ENCODE peak calls at places on chromosomes 13 and 19, in seven cellular contexts. One of them, this sample, is unnamed.

GRCh38 chr13:29521336-29521735 is 74.2 kb downstream of the SLC7A1 start:
- DNase-seq in AG04450: no peak
- DNase-seq in spleen: peak; percentile 49
- DNase-seq in cardiac muscle cell: no peak
- DNase-seq in upper lobe of right lung: no peak
- DNase-seq in body of pancreas: no peak
- DNase-seq in A549: no peak
- DNase-seq in this sample: no peak

GRCh38 chr13:48068952-48069351 is 26.0 kb downstream of the MED4 start:
- DNase-seq in body of pancreas: no peak
- DNase-seq in cardiac muscle cell: no peak
- DNase-seq in upper lobe of right lung: no peak
- DNase-seq in A549: no peak
- DNase-seq in spleen: no peak
- DNase-seq in AG04450: no peak
- DNase-seq in this sample: no peak

GRCh38 chr19:47190167-47190727 is 40.8 kb downstream of the BBC3 start:
- DNase-seq in AG04450: no peak
- DNase-seq in upper lobe of right lung: peak; percentile 90
- DNase-seq in A549: peak; percentile 92
- DNase-seq in spleen: no peak
- DNase-seq in body of pancreas: peak; percentile 77
- DNase-seq in cardiac muscle cell: peak; percentile 89
- DNase-seq in this sample: peak; percentile 29

GRCh38 chr13:106433066-106433465 is 102.4 kb downstream of the EFNB2 start:
- DNase-seq in upper lobe of right lung: no peak
- DNase-seq in A549: peak; percentile 4
- DNase-seq in cardiac muscle cell: no peak
- DNase-seq in spleen: no peak
- DNase-seq in AG04450: no peak
- DNase-seq in body of pancreas: no peak
- DNase-seq in this sample: no peak

GRCh38 chr19:45968626-45969025 is 5.0 kb downstream of the NOVA2 start:
- DNase-seq in AG04450: no peak
- DNase-seq in body of pancreas: no peak
- DNase-seq in A549: no peak
- DNase-seq in upper lobe of right lung: no peak
- DNase-seq in spleen: no peak
- DNase-seq in cardiac muscle cell: no peak
- DNase-seq in this sample: no peak

GRCh38 chr13:21322988-21323387 is 136.1 kb downstream of the ZDHHC20 start:
- DNase-seq in body of pancreas: no peak
- DNase-seq in spleen: no peak
- DNase-seq in A549: no peak
- DNase-seq in AG04450: no peak
- DNase-seq in upper lobe of right lung: no peak
- DNase-seq in cardiac muscle cell: no peak
- DNase-seq in this sample: no peak

GRCh38 chr19:21604941-21605548 is 99.6 kb downstream of the ZNF429 start:
- DNase-seq in cardiac muscle cell: peak; percentile 30
- DNase-seq in A549: no peak
- DNase-seq in spleen: no peak
- DNase-seq in upper lobe of right lung: no peak
- DNase-seq in AG04450: no peak
- DNase-seq in body of pancreas: peak; percentile 67
- DNase-seq in this sample: no peak

GRCh38 chr13:24269803-24270202 is 39.6 kb upstream of the C1QTNF9 start:
- DNase-seq in A549: no peak
- DNase-seq in AG04450: no peak
- DNase-seq in cardiac muscle cell: peak; percentile 7
- DNase-seq in spleen: no peak
- DNase-seq in body of pancreas: no peak
- DNase-seq in upper lobe of right lung: no peak
- DNase-seq in this sample: no peak

GRCh38 chr13:31476266-31476665 is 263.1 kb upstream of the RXFP2 start:
- DNase-seq in body of pancreas: peak; percentile 16
- DNase-seq in spleen: no peak
- DNase-seq in A549: no peak
- DNase-seq in cardiac muscle cell: peak; percentile 97
- DNase-seq in upper lobe of right lung: no peak
- DNase-seq in AG04450: peak; percentile 48
- DNase-seq in this sample: no peak

GRCh38 chr19:46303702-46304397 is 7.0 kb downstream of the HIF3A start:
- DNase-seq in AG04450: no peak
- DNase-seq in spleen: peak; percentile 75
- DNase-seq in upper lobe of right lung: peak; percentile 92
- DNase-seq in A549: peak; percentile 57
- DNase-seq in cardiac muscle cell: peak; percentile 65
- DNase-seq in body of pancreas: peak; percentile 86
- DNase-seq in this sample: peak; percentile 3

GRCh38 chr13:113638173-113638746 is 19.7 kb downstream of the ATP4B start:
- DNase-seq in body of pancreas: peak; percentile 0
- DNase-seq in upper lobe of right lung: no peak
- DNase-seq in A549: no peak
- DNase-seq in AG04450: no peak
- DNase-seq in cardiac muscle cell: no peak
- DNase-seq in spleen: no peak
- DNase-seq in this sample: no peak

GRCh38 chr19:32976223-32976805 is 4.3 kb downstream of the FAAP24 start:
- DNase-seq in cardiac muscle cell: peak; percentile 80
- DNase-seq in spleen: peak; percentile 82
- DNase-seq in AG04450: no peak
- DNase-seq in A549: peak; percentile 89
- DNase-seq in upper lobe of right lung: peak; percentile 81
- DNase-seq in body of pancreas: peak; percentile 84
- DNase-seq in this sample: peak; percentile 23

GRCh38 chr13:22447132-22447886 is 733.5 kb upstream of the SGCG start:
- DNase-seq in A549: no peak
- DNase-seq in upper lobe of right lung: no peak
- DNase-seq in cardiac muscle cell: no peak
- DNase-seq in AG04450: no peak
- DNase-seq in spleen: no peak
- DNase-seq in body of pancreas: no peak
- DNase-seq in this sample: no peak

GRCh38 chr19:1045247-1045603 is 5.3 kb downstream of the ABCA7 start:
- DNase-seq in upper lobe of right lung: no peak
- DNase-seq in AG04450: no peak
- DNase-seq in spleen: no peak
- DNase-seq in body of pancreas: peak; percentile 50
- DNase-seq in A549: peak; percentile 91
- DNase-seq in cardiac muscle cell: no peak
- DNase-seq in this sample: peak; percentile 63

GRCh38 chr19:37931941-37932655 is 25.1 kb downstream of the SIPA1L3 start:
- DNase-seq in AG04450: peak; percentile 38
- DNase-seq in cardiac muscle cell: peak; percentile 63
- DNase-seq in A549: peak; percentile 96
- DNase-seq in body of pancreas: peak; percentile 92
- DNase-seq in spleen: peak; percentile 87
- DNase-seq in upper lobe of right lung: peak; percentile 94
- DNase-seq in this sample: no peak

GRCh38 chr19:43476606-43477005 is 11.2 kb upstream of the LYPD3 start:
- DNase-seq in body of pancreas: no peak
- DNase-seq in spleen: no peak
- DNase-seq in cardiac muscle cell: peak; percentile 84
- DNase-seq in AG04450: peak; percentile 74
- DNase-seq in A549: no peak
- DNase-seq in upper lobe of right lung: no peak
- DNase-seq in this sample: no peak

GRCh38 chr13:110447801-110448200 is 113.7 kb downstream of the RAB20 start:
- DNase-seq in A549: no peak
- DNase-seq in body of pancreas: no peak
- DNase-seq in spleen: no peak
- DNase-seq in AG04450: no peak
- DNase-seq in cardiac muscle cell: no peak
- DNase-seq in upper lobe of right lung: no peak
- DNase-seq in this sample: no peak

GRCh38 chr19:49588370-49589122 is 2.4 kb upstream of the PRR12 start:
- DNase-seq in cardiac muscle cell: no peak
- DNase-seq in AG04450: no peak
- DNase-seq in A549: no peak
- DNase-seq in upper lobe of right lung: no peak
- DNase-seq in body of pancreas: no peak
- DNase-seq in spleen: peak; percentile 81
- DNase-seq in this sample: no peak

GRCh38 chr13:102452831-102453230 is 51.0 kb upstream of the FGF14 start:
- DNase-seq in A549: no peak
- DNase-seq in spleen: no peak
- DNase-seq in upper lobe of right lung: no peak
- DNase-seq in AG04450: no peak
- DNase-seq in cardiac muscle cell: no peak
- DNase-seq in body of pancreas: no peak
- DNase-seq in this sample: no peak

GRCh38 chr19:18789883-18790565 is 1.1 kb downstream of the COMP start:
- DNase-seq in spleen: peak; percentile 74
- DNase-seq in upper lobe of right lung: no peak
- DNase-seq in body of pancreas: peak; percentile 41
- DNase-seq in A549: no peak
- DNase-seq in cardiac muscle cell: peak; percentile 40
- DNase-seq in AG04450: no peak
- DNase-seq in this sample: no peak

GRCh38 chr13:76885203-76886004 is 801 bp downstream of the KCTD12 start:
- DNase-seq in spleen: peak; percentile 94
- DNase-seq in A549: peak; percentile 66
- DNase-seq in upper lobe of right lung: peak; percentile 88
- DNase-seq in cardiac muscle cell: peak; percentile 80
- DNase-seq in AG04450: no peak
- DNase-seq in body of pancreas: peak; percentile 71
- DNase-seq in this sample: peak; percentile 21

DNA sequence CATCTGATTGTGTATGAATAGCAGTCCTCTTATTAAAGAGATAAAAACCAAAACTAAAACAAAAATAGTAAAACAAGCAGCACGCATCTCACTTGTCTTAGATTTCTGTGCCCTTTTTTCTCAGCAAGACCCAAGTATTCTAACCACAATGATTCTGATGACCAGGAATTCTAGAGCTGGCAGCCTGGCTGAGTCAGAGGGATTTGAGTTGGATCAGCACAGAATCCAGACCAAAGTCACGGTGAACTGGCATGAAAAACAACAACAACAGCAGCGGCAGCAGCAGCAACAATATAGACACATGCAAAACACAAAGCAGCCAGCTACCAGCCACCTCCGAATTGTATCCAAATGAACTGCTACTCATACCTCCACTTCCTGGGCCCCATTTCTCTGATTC is 360.5 kb downstream of the KCNRG start:
- DNase-seq in AG04450: no peak
- DNase-seq in A549: no peak
- DNase-seq in spleen: no peak
- DNase-seq in cardiac muscle cell: peak; percentile 44
- DNase-seq in upper lobe of right lung: no peak
- DNase-seq in body of pancreas: no peak
- DNase-seq in this sample: no peak
- H3K27ac ChIP-seq in AG04450: no peak overlapping the region
- H3K27ac ChIP-seq in A549: no peak overlapping the region
- H3K27ac ChIP-seq in spleen: no peak overlapping the region
- H3K27ac ChIP-seq in cardiac muscle cell: no peak overlapping the region
- H3K27ac ChIP-seq in upper lobe of right lung: no peak overlapping the region
- H3K27ac ChIP-seq in body of pancreas: no peak overlapping the region
- H3K27ac ChIP-seq in this sample: no peak overlapping the region

DNA sequence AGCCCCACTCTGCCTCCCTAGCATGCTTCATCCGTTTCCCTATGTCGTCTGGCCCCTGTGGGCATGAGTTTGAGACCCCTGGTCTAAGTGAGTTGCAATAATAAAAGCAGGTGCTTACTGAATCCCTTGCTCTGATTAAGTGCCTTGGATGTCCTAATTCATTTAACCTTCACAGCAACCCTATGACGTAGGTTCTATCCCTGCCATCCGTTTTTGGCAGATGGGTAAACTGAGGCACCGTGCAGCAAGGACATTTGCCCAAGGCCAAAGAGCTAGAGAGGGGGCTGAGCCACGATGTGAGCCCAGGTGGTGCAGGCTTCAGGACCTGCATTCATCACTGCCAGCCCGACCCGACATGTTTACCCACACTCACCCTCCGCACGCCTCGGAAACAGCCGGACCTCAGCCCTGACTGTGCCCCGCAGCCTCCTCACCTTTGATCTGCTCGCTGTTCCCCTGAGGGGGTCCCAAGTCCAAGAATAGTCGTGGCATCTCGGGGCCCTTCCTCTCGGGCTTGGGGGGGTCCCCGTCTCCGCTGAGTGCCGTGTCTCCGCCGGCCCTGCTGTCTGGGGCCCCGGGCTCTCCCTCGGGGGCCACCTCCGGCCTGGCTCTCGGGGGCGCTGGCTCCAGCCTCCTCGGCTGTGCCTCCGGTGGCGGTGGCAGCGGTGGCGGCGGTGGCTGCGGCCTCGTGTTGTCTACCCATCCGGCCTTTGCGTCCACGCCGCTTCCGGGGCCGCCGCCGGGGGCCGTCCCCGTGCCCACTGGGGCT is 14.5 kb downstream of the LMTK3 start:
- DNase-seq in body of pancreas: no peak
- DNase-seq in A549: no peak
- DNase-seq in upper lobe of right lung: no peak
- DNase-seq in AG04450: no peak
- DNase-seq in spleen: no peak
- DNase-seq in cardiac muscle cell: no peak
- DNase-seq in this sample: no peak
- H3K4me3 ChIP-seq in body of pancreas: no peak overlapping the region
- H3K4me3 ChIP-seq in A549: no peak overlapping the region
- H3K4me3 ChIP-seq in upper lobe of right lung: no peak overlapping the region
- H3K4me3 ChIP-seq in AG04450: no peak overlapping the region
- H3K4me3 ChIP-seq in spleen: no peak overlapping the region
- H3K4me3 ChIP-seq in cardiac muscle cell: no peak overlapping the region
- H3K4me3 ChIP-seq in this sample: no peak overlapping the region

DNA sequence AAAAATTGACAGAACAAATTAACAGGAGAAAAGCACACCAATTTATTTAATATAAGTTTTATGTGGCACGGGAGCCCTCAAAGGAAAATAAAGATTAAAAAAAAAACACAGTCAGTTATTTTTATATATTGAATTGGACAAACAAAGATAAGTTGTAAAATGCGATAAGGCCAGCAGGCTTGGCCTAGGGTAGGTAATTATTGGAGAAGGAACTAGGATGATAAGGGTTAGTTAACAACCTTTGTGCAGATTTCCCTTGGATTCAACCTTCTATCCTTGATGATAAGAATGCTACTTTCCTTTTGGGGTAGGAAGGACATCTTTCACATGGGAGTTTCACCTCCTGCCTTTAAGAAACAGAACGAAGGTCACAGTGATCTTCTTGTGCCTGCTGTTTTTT is 252.8 kb downstream of the SHISA2 start:
- DNase-seq in upper lobe of right lung: no peak
- DNase-seq in body of pancreas: no peak
- DNase-seq in A549: no peak
- DNase-seq in cardiac muscle cell: no peak
- DNase-seq in spleen: no peak
- DNase-seq in AG04450: no peak
- DNase-seq in this sample: no peak
- H3K27ac ChIP-seq in upper lobe of right lung: no peak overlapping the region
- H3K27ac ChIP-seq in body of pancreas: no peak overlapping the region
- H3K27ac ChIP-seq in A549: no peak overlapping the region
- H3K27ac ChIP-seq in cardiac muscle cell: no peak overlapping the region
- H3K27ac ChIP-seq in spleen: no peak overlapping the region
- H3K27ac ChIP-seq in AG04450: no peak overlapping the region
- H3K27ac ChIP-seq in this sample: no peak overlapping the region

DNA sequence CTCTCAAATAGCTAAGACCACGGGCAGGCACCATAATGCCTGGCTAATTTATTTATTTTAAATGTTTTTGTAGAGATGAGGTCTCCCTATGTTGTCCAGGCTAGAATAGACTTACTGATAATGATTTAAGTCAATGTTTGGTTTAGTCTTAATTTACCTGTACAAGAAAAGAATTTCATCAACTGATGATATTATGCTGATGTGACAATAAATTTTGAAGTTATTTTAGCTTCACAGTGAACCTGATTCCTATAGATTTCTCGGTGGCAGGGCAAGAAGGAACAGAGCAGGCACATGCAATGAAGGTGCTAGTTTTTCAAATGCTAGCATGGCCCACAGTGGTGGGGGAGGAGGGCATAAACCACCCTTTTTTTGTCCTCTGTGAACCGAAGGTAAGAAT is 42.6 kb upstream of the CBY2 start:
- DNase-seq in body of pancreas: no peak
- DNase-seq in A549: no peak
- DNase-seq in upper lobe of right lung: no peak
- DNase-seq in AG04450: no peak
- DNase-seq in spleen: no peak
- DNase-seq in cardiac muscle cell: no peak
- DNase-seq in this sample: no peak
- H3K4me3 ChIP-seq in body of pancreas: no peak overlapping the region
- H3K4me3 ChIP-seq in A549: no peak overlapping the region
- H3K4me3 ChIP-seq in upper lobe of right lung: no peak overlapping the region
- H3K4me3 ChIP-seq in AG04450: no peak overlapping the region
- H3K4me3 ChIP-seq in spleen: no peak overlapping the region
- H3K4me3 ChIP-seq in cardiac muscle cell: no peak overlapping the region
- H3K4me3 ChIP-seq in this sample: no peak overlapping the region